ENCODE peak calls at places on chromosome 21, in five cellular contexts. Z is NCI-H1417 treated with DMSO at 0.1 percent for 48 hours, F is ACHN, P is heart left ventricle, C is neural crest cell. J is an unnamed sample.

GRCh38 chr21:38352536-38353219 is 95.9 kb downstream of the KCNJ15 start:
- DNase-seq in P (no peak), C (peak; percentile 71), Z (peak; percentile 33), F (peak; percentile 62), J (peak; percentile 77)

GRCh38 chr21:45330075-45330781 is 42.5 kb upstream of the POFUT2 start:
- DNase-seq in C (no peak), P (peak; percentile 44), Z (no peak), F (peak; percentile 97), J (peak; percentile 82)

GRCh38 chr21:38531610-38532009 is 33.3 kb upstream of the ERG start:
- DNase-seq in P (no peak), Z (no peak), C (no peak), F (no peak), J (peak; percentile 71)

GRCh38 chr21:40047993-40048730 is 180.9 kb downstream of the PCP4 start:
- DNase-seq in C (no peak), Z (no peak), P (peak; percentile 59), F (no peak), J (peak; percentile 71)

GRCh38 chr21:29481641-29482040 is 182.9 kb downstream of the BACH1 start:
- DNase-seq in Z (no peak), C (no peak), P (no peak), F (no peak), J (no peak)

GRCh38 chr21:37088196-37088595 is 15.1 kb downstream of the TTC3 start:
- DNase-seq in F (no peak), Z (no peak), P (no peak), C (no peak), J (no peak)

GRCh38 chr21:23968722-23969647 is 1638.3 kb downstream of the MRPL39 start:
- DNase-seq in F (peak; percentile 26), P (no peak), C (peak; percentile 15), Z (peak; percentile 89), J (no peak)

GRCh38 chr21:46150073-46150472 is 5.3 kb downstream of the FTCD start:
- DNase-seq in Z (no peak), F (no peak), C (no peak), P (peak; percentile 25), J (peak; percentile 64)

GRCh38 chr21:43370091-43370658 is 56.8 kb downstream of the SIK1 start:
- DNase-seq in Z (no peak), C (no peak), F (no peak), P (no peak), J (no peak)

GRCh38 chr21:32990666-32991065 is 35.1 kb upstream of the OLIG2 start:
- DNase-seq in Z (no peak), C (no peak), P (no peak), F (no peak), J (no peak)

GRCh38 chr21:24895885-24896734 is 711.2 kb downstream of the MRPL39 start:
- DNase-seq in Z (no peak), F (peak; percentile 2), C (no peak), P (no peak), J (no peak)

GRCh38 chr21:38330671-38331070 is 73.9 kb downstream of the KCNJ15 start:
- DNase-seq in C (no peak), P (no peak), Z (no peak), F (no peak), J (no peak)

GRCh38 chr21:36186506-36187399 is 30.1 kb downstream of the DOP1B start:
- DNase-seq in P (peak; percentile 72), Z (no peak), F (no peak), C (no peak), J (no peak)

J was measured in aorta.